ENCODE peak calls at places on chromosomes 4 and X, in eight cellular contexts. K, I, V, L, Y, M, J and Z are unnamed samples.

GRCh38 chr4:154877110-154877760 is 96.2 kb downstream of the RBM46 start:
- DNase-seq in K (no peak), I (no peak), V (no peak), L (no peak), Y (no peak), M (no peak), J (no peak), Z (no peak)

GRCh38 chrX:119669424-119670037 is 23.4 kb downstream of the SEPTIN6 start:
- DNase-seq in K (no peak), I (no peak), V (no peak), L (peak; percentile 57), Y (peak; percentile 60), M (no peak), J (no peak), Z (no peak)

GRCh38 chr4:139576219-139576618 is 20.2 kb upstream of the SETD7 start:
- DNase-seq in K (no peak), I (no peak), V (no peak), L (no peak), Y (no peak), M (no peak), J (no peak), Z (no peak)

GRCh38 chr4:3025881-3026280 is 48.5 kb downstream of the HTT-AS start:
- DNase-seq in K (no peak), I (no peak), V (no peak), L (no peak), Y (no peak), M (no peak), J (no peak), Z (no peak)

GRCh38 chr4:47972181-47972580 is 44.3 kb downstream of the CNGA1 start:
- DNase-seq in K (no peak), I (no peak), V (no peak), L (no peak), Y (no peak), M (no peak), J (no peak), Z (no peak)

GRCh38 chr4:141646969-141647368 is 10.6 kb downstream of the IL15 start:
- DNase-seq in K (no peak), I (no peak), V (no peak), L (no peak), Y (no peak), M (no peak), J (no peak), Z (no peak)

GRCh38 chrX:118495958-118496762 is 545 bp downstream of the DOCK11 start:
- DNase-seq in K (peak; percentile 82), I (no peak), V (peak; percentile 22), L (peak; percentile 26), Y (peak; percentile 59), M (peak; percentile 81), J (peak; percentile 39), Z (peak; percentile 13)

GRCh38 chrX:150446995-150447394 is 83.9 kb downstream of the MAMLD1 start:
- DNase-seq in K (no peak), I (no peak), V (no peak), L (no peak), Y (no peak), M (no peak), J (no peak), Z (no peak)

GRCh38 chr4:145935253-145936141 is 3.1 kb downstream of the ZNF827 start:
- DNase-seq in K (no peak), I (no peak), V (no peak), L (peak; percentile 66), Y (peak; percentile 50), M (no peak), J (no peak), Z (no peak)

GRCh38 chrX:96909291-96909690 is 25.6 kb downstream of the RPA4 start:
- DNase-seq in K (no peak), I (no peak), V (no peak), L (no peak), Y (no peak), M (no peak), J (no peak), Z (no peak)

GRCh38 chrX:96907888-96908287 is 24.2 kb downstream of the RPA4 start:
- DNase-seq in K (no peak), I (no peak), V (no peak), L (no peak), Y (no peak), M (no peak), J (no peak), Z (no peak)

GRCh38 chrX:96906741-96907140 is 23.0 kb downstream of the RPA4 start:
- DNase-seq in K (no peak), I (no peak), V (no peak), L (no peak), Y (no peak), M (no peak), J (no peak), Z (no peak)
- H3K4me3 ChIP-seq in K (no peak overlapping the region), I (no peak overlapping the region), V (no peak overlapping the region), L (no peak overlapping the region), Y (no peak overlapping the region), M (no peak overlapping the region), J (no peak overlapping the region), Z (no peak overlapping the region)

GRCh38 chr4:167885872-167886271 is 206.5 kb upstream of the ANXA10 start:
- DNase-seq in K (no peak), I (no peak), V (no peak), L (no peak), Y (no peak), M (no peak), J (no peak), Z (no peak)

GRCh38 chr4:167887726-167888125 is 204.6 kb upstream of the ANXA10 start:
- DNase-seq in K (no peak), I (no peak), V (no peak), L (no peak), Y (no peak), M (no peak), J (no peak), Z (no peak)

GRCh38 chr4:167885071-167885470 is 207.3 kb upstream of the ANXA10 start:
- DNase-seq in K (no peak), I (no peak), V (no peak), L (no peak), Y (no peak), M (no peak), J (no peak), Z (no peak)

DNA sequence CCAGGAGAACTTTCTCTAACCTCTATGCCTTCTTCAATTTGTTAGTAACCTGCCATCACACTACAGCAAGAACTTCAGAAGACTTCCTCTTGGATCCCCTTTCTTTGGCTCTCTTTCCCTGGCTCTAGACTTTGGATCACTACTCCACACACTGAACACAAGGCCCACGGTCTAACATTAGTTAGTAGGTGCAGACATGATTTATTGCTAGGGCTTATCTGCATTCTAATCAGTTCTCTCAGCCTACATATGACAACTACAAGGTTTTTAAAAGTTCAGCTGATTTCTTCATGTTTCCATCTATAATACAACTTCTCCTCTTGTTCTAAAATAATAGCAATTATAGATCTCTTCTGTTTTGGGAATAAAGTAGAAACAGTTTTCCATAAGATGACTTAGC is 209.1 kb upstream of the ANXA10 start:
- DNase-seq in K (no peak), I (no peak), V (no peak), L (no peak), Y (no peak), M (no peak), J (no peak), Z (no peak)
- TF ChIP-seq CTCF in K (no peak), I (no peak), V (no peak), L (no peak), Y (no peak), M (no peak), J (no peak), Z (no peak)

GRCh38 chr4:173520921-173521473 is 9.0 kb downstream of the HAND2 start:
- DNase-seq in K (no peak), I (no peak), V (no peak), L (no peak), Y (peak; percentile 65), M (no peak), J (no peak), Z (no peak)

GRCh38 chr4:173521474-173522159 is 8.4 kb downstream of the HAND2 start:
- DNase-seq in K (no peak), I (no peak), V (no peak), L (no peak), Y (peak; percentile 64), M (no peak), J (no peak), Z (no peak)

GRCh38 chr4:173524218-173525117 is 5.6 kb downstream of the HAND2 start:
- DNase-seq in K (no peak), I (no peak), V (no peak), L (no peak), Y (peak; percentile 42), M (no peak), J (no peak), Z (no peak)

GRCh38 chr4:173522160-173522873 is 7.7 kb downstream of the HAND2 start:
- DNase-seq in K (no peak), I (no peak), V (peak; percentile 47), L (peak; percentile 90), Y (peak; percentile 73), M (no peak), J (peak; percentile 73), Z (no peak)

DNA sequence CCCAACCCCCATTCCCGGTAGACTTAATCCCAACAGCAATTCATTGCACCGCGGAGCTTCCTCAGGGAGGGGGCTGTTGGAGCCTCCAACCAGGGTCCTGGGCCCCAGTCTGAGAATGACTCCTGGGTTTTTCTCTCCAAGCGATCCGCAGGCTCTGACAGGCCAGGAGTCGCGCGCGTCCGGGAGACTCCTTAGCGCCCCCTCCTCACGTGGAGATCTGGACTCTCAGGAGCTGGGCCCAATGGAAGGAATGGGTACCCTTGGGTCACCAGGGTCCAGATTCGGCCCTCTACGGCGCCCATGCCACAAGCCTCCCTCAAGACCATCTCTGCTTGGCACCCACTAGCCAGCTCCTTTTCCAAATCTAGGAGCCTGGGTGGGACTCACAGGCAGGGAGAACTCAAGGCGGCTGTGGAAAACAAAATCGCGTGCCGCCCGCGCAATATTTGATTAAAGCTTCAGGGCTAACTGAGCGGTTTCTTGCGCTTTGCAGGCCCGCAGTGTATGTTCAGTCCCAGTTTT is 7.1 kb downstream of the HAND2 start:
- DNase-seq in K (no peak), I (no peak), V (no peak), L (no peak), Y (no peak), M (no peak), J (no peak), Z (no peak)
- H3K4me1 ChIP-seq in K (no peaks in the 10 kb centered on the region), I (no peaks in the 10 kb centered on the region), V (no peaks in the 10 kb centered on the region), L (peaks cover 12% of the 10 kb centered on the region), Y (peaks cover 27% of the 10 kb centered on the region), M (peaks cover 13% of the 10 kb centered on the region), J (no peaks in the 10 kb centered on the region), Z (no peaks in the 10 kb centered on the region)

GRCh38 chr4:153710681-153711080 is 26.6 kb downstream of the TLR2 start:
- DNase-seq in K (no peak), I (no peak), V (no peak), L (no peak), Y (no peak), M (no peak), J (no peak), Z (no peak)

GRCh38 chr4:153704522-153704921 is 20.4 kb downstream of the TLR2 start:
- DNase-seq in K (no peak), I (no peak), V (no peak), L (no peak), Y (no peak), M (no peak), J (no peak), Z (no peak)

GRCh38 chr4:153705743-153706468 is 21.8 kb downstream of the TLR2 start:
- DNase-seq in K (no peak), I (no peak), V (no peak), L (no peak), Y (no peak), M (no peak), J (no peak), Z (no peak)

DNA sequence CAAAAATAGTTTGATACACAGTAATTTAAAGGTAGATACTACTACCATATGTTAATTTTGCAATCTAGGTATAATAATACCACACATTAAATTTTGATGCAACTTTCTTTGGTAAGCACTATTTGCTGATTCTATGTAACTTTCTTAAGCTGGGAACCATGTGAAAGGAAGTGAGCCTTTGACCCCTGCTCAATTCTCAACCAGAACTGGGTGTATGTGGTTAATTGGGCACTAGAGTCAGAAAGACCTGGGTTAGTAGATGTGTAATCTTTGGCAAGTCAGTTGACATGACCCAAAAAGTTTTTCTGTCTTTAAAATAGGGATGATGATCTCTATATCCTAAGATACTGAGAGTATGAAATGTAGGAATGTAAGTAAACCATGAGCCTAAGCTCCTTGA is 22.4 kb downstream of the TLR2 start:
- DNase-seq in K (no peak), I (no peak), V (no peak), L (no peak), Y (no peak), M (no peak), J (no peak), Z (no peak)
- H3K4me3 ChIP-seq in K (no peak overlapping the region), I (no peak overlapping the region), V (no peak overlapping the region), L (no peak overlapping the region), Y (no peak overlapping the region), M (no peak overlapping the region), J (no peak overlapping the region), Z (no peak overlapping the region)